ENCODE peak calls at places on chromosomes 4 and X, in five cellular contexts. S, M, W, R and B are unnamed samples.

GRCh38 chr4:37953620-37954325 is 6.4 kb upstream of the PTTG2 start:
- DNase-seq in S (no peak), M (no peak), W (no peak), R (no peak), B (no peak)

GRCh38 chr4:87697272-87697671 is 47.2 kb downstream of the DMP1 start:
- DNase-seq in S (no peak), M (no peak), W (no peak), R (no peak), B (no peak)

GRCh38 chr4:75995727-75996126 is 5.0 kb upstream of the SDAD1 start:
- DNase-seq in S (peak), M (no peak), W (peak), R (peak), B (peak)

GRCh38 chr4:123952530-123953274 is 556.1 kb downstream of the SPRY1 start:
- DNase-seq in S (peak), M (no peak), W (no peak), R (no peak), B (no peak)

GRCh38 chrX:139795196-139795595 is 87.2 kb upstream of the MCF2 start:
- DNase-seq in S (no peak), M (no peak), W (peak), R (peak), B (peak)

GRCh38 chr4:6441202-6441582 is 31.2 kb downstream of the PPP2R2C start:
- DNase-seq in S (no peak), M (no peak), W (no peak), R (no peak), B (no peak)

GRCh38 chr4:76641351-76641750 is 206.3 kb downstream of the SHROOM3 start:
- DNase-seq in S (no peak), M (no peak), W (no peak), R (no peak), B (no peak)

GRCh38 chr4:106287353-106287969 is 28.5 kb downstream of the TBCK start:
- DNase-seq in S (peak), M (no peak), W (no peak), R (no peak), B (no peak)

GRCh38 chr4:114108869-114109268 is 129.4 kb upstream of the ARSJ start:
- DNase-seq in S (peak), M (no peak), W (no peak), R (peak), B (no peak)

GRCh38 chrX:30150196-30150895 is 65.0 kb upstream of the MAGEB2 start:
- DNase-seq in S (no peak), M (peak), W (no peak), R (no peak), B (no peak)

GRCh38 chrX:8743126-8743732 is 11.3 kb upstream of the ANOS1 start:
- DNase-seq in S (no peak), M (no peak), W (peak), R (peak), B (peak)

GRCh38 chr4:139278956-139279722 is 886 bp downstream of the MGARP start:
- DNase-seq in S (peak), M (peak), W (no peak), R (no peak), B (no peak)

GRCh38 chrX:78595901-78596502 is 63.1 kb downstream of the RTL3 start:
- DNase-seq in S (no peak), M (no peak), W (no peak), R (peak), B (no peak)

GRCh38 chr4:170015285-170015684 is 10.9 kb downstream of the MFAP3L start:
- DNase-seq in S (no peak), M (no peak), W (no peak), R (no peak), B (no peak)

GRCh38 chr4:87896020-87896621 is 63.4 kb downstream of the MEPE start:
- DNase-seq in S (peak), M (no peak), W (no peak), R (no peak), B (no peak)

GRCh38 chr4:63728480-63729177 is 680.6 kb downstream of the TECRL start:
- DNase-seq in S (no peak), M (no peak), W (no peak), R (no peak), B (no peak)

GRCh38 chr4:1459081-1459480 is 52.8 kb upstream of the NKX1-1 start:
- DNase-seq in S (no peak), M (no peak), W (no peak), R (no peak), B (no peak)

GRCh38 chr4:110681381-110681780 is 58.5 kb upstream of the PITX2 start:
- DNase-seq in S (no peak), M (no peak), W (no peak), R (no peak), B (no peak)

GRCh38 chr4:118683513-118683912 is 1.7 kb upstream of the METTL14 start:
- DNase-seq in S (no peak), M (no peak), W (no peak), R (peak), B (peak)

GRCh38 chrX:51569561-51569960 is 49.2 kb downstream of the CENPVL3 start:
- DNase-seq in S (no peak), M (no peak), W (no peak), R (no peak), B (no peak)

GRCh38 chr4:137543650-137544049 is 11.4 kb upstream of the PCDH18 start:
- DNase-seq in S (no peak), M (no peak), W (no peak), R (no peak), B (no peak)

GRCh38 chrX:47174846-47175587 is 18.6 kb upstream of the UBA1 start:
- DNase-seq in S (no peak), M (no peak), W (no peak), R (no peak), B (no peak)

GRCh38 chrX:11589573-11590110 is 76.1 kb downstream of the ARHGAP6 start:
- DNase-seq in S (no peak), M (no peak), W (no peak), R (peak), B (no peak)

GRCh38 chr4:100849319-100849718 is 331.5 kb upstream of the EMCN start:
- DNase-seq in S (no peak), M (no peak), W (no peak), R (no peak), B (no peak)

GRCh38 chr4:156941940-156942548 is 29.6 kb downstream of the PDGFC start:
- DNase-seq in S (peak), M (no peak), W (no peak), R (no peak), B (no peak)

GRCh38 chr4:113499696-113500095 is 261.8 kb downstream of the CAMK2D start:
- DNase-seq in S (peak), M (no peak), W (no peak), R (no peak), B (no peak)

GRCh38 chr4:53885668-53886067 is 178.7 kb downstream of the CHIC2 start:
- DNase-seq in S (no peak), M (no peak), W (no peak), R (no peak), B (no peak)

GRCh38 chr4:177220376-177220775 is 89.3 kb upstream of the NEIL3 start:
- DNase-seq in S (peak), M (no peak), W (no peak), R (no peak), B (no peak)

GRCh38 chr4:112968456-112969159 is 80.8 kb upstream of the ANK2 start:
- DNase-seq in S (peak), M (no peak), W (no peak), R (no peak), B (no peak)

GRCh38 chrX:18676050-18676449 is 4.1 kb upstream of the RS1 start:
- DNase-seq in S (no peak), M (no peak), W (no peak), R (no peak), B (no peak)

GRCh38 chrX:131217878-131218486 is 71.1 kb downstream of the IGSF1 start:
- DNase-seq in S (no peak), M (no peak), W (no peak), R (no peak), B (no peak)
- TF ChIP-seq CTCF in S (no peak), M (no peak), W (no peak), R (no peak), B (no peak)

GRCh38 chr4:33722254-33722653 is 2522.1 kb downstream of the ARAP2 start:
- DNase-seq in S (peak), M (no peak), W (no peak), R (no peak), B (no peak)

GRCh38 chr4:33725861-33726260 is 2518.5 kb downstream of the ARAP2 start:
- DNase-seq in S (no peak), M (no peak), W (no peak), R (no peak), B (no peak)

GRCh38 chr4:33724685-33725084 is 2519.6 kb downstream of the ARAP2 start:
- DNase-seq in S (no peak), M (no peak), W (no peak), R (no peak), B (no peak)

GRCh38 chr4:33722800-33723511 is 2521.4 kb downstream of the ARAP2 start:
- DNase-seq in S (peak), M (no peak), W (no peak), R (no peak), B (no peak)
- TF ChIP-seq CTCF in S (peak), M (no peak), W (no peak), R (no peak), B (no peak)

GRCh38 chrX:103918584-103919335 is 43.7 kb upstream of the TMSB15B start:
- DNase-seq in S (peak), M (peak), W (peak), R (peak), B (peak)

GRCh38 chrX:103913356-103914020 is 48.9 kb upstream of the TMSB15B start:
- DNase-seq in S (no peak), M (no peak), W (no peak), R (no peak), B (no peak)

GRCh38 chrX:103918050-103918449 is 44.4 kb upstream of the TMSB15B start:
- DNase-seq in S (peak), M (no peak), W (peak), R (peak), B (peak)

DNA sequence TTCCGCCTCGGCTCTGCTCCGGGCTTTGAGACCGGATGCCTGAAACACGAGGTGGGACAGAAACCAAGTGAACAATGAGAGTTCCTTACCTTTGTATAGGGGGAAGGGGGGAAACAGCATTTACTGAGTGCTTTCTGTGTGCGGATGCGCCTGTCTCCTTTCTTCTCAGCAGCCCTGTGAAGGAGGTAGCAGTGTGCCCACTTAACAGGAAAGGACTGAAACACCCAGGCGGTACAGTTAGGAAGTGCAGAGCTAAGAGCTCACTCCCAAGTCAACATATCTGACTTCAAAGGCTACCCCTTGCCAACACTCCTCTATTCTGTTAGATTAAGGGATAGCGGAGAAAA is 43.1 kb upstream of the TMSB15B start:
- DNase-seq in S (no peak), M (no peak), W (peak), R (peak), B (no peak)
- TF ChIP-seq CTCF in S (peak), M (no peak), W (no peak), R (peak), B (no peak)

DNA sequence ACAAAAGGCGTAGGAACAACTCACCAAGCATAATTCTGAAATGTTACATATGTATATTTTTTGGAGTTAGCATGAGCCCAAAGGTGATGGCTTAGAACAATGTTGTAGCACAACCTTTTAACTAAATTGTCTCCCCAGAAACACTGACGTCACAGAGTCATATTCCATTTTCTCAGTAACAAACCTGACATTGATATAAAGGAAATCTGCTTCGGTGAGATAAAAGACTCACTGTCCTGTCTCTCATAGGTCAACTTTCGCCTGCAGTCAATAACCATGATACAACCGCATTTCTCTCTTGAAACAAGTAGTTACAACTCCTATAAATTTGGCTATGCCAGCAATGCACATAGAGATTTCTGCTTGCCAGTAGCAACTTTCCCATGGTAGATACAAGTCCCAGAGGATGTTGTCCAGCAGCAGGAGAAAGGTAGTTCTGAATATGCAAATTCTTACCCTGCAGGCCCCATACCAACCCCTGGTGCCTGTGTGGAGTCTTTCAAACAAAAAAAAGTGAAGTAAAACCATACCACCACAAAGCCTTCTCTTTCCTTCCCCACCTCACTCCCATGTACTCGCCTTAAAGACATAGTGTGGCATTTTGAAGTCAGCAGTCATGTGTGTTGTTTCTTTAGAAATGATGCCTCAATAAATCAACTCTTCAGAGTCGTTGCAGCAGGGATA is 47.9 kb downstream of the MTM1 start:
- DNase-seq in S (no peak), M (no peak), W (no peak), R (peak), B (no peak)
- TF ChIP-seq CTCF in S (no peak), M (no peak), W (no peak), R (no peak), B (no peak)